ENCODE peak calls at places on chromosome 16, in six cellular contexts. One of them, this sample, is unnamed.

GRCh38 chr16:53967172-53967571 is 263.2 kb downstream of the FTO start:
- DNase-seq in NCI-H2081: no peak
- DNase-seq in fibroblast of gingiva: no peak
- DNase-seq in HS-5: no peak
- DNase-seq in NCI-H1092 treated with DMSO at 0.1 percent for 48 hours: no peak
- DNase-seq in occipital lobe: no peak
- DNase-seq in this sample: peak

GRCh38 chr16:67236551-67237395 is 9.8 kb downstream of the TMEM208 start:
- DNase-seq in fibroblast of gingiva: peak
- DNase-seq in occipital lobe: no peak
- DNase-seq in NCI-H1092 treated with DMSO at 0.1 percent for 48 hours: no peak
- DNase-seq in HS-5: no peak
- DNase-seq in NCI-H2081: peak
- DNase-seq in this sample: no peak

GRCh38 chr16:30626230-30626629 is 16.0 kb upstream of the ZNF689 start:
- DNase-seq in NCI-H2081: no peak
- DNase-seq in fibroblast of gingiva: no peak
- DNase-seq in NCI-H1092 treated with DMSO at 0.1 percent for 48 hours: no peak
- DNase-seq in HS-5: no peak
- DNase-seq in occipital lobe: no peak
- DNase-seq in this sample: no peak

GRCh38 chr16:82195917-82196494 is 26.0 kb upstream of the MPHOSPH6 start:
- DNase-seq in occipital lobe: no peak
- DNase-seq in NCI-H2081: peak
- DNase-seq in HS-5: no peak
- DNase-seq in fibroblast of gingiva: peak
- DNase-seq in NCI-H1092 treated with DMSO at 0.1 percent for 48 hours: no peak
- DNase-seq in this sample: no peak

GRCh38 chr16:85659336-85659735 is 29.4 kb downstream of the GINS2 start:
- DNase-seq in HS-5: no peak
- DNase-seq in NCI-H1092 treated with DMSO at 0.1 percent for 48 hours: no peak
- DNase-seq in occipital lobe: no peak
- DNase-seq in fibroblast of gingiva: no peak
- DNase-seq in NCI-H2081: no peak
- DNase-seq in this sample: no peak

GRCh38 chr16:49283376-49284049 is 1.9 kb upstream of the CBLN1 start:
- DNase-seq in NCI-H1092 treated with DMSO at 0.1 percent for 48 hours: peak
- DNase-seq in fibroblast of gingiva: no peak
- DNase-seq in NCI-H2081: no peak
- DNase-seq in occipital lobe: no peak
- DNase-seq in HS-5: no peak
- DNase-seq in this sample: no peak

GRCh38 chr16:11604783-11605563 is 18.3 kb upstream of the LITAF start:
- DNase-seq in NCI-H2081: no peak
- DNase-seq in NCI-H1092 treated with DMSO at 0.1 percent for 48 hours: no peak
- DNase-seq in fibroblast of gingiva: peak
- DNase-seq in occipital lobe: no peak
- DNase-seq in HS-5: no peak
- DNase-seq in this sample: no peak

GRCh38 chr16:49754495-49755290 is 101.2 kb downstream of the ZNF423 start:
- DNase-seq in occipital lobe: no peak
- DNase-seq in fibroblast of gingiva: no peak
- DNase-seq in NCI-H1092 treated with DMSO at 0.1 percent for 48 hours: no peak
- DNase-seq in NCI-H2081: no peak
- DNase-seq in HS-5: no peak
- DNase-seq in this sample: no peak

GRCh38 chr16:87713469-87714229 is 52.1 kb downstream of the KLHDC4 start:
- DNase-seq in fibroblast of gingiva: no peak
- DNase-seq in NCI-H1092 treated with DMSO at 0.1 percent for 48 hours: no peak
- DNase-seq in occipital lobe: no peak
- DNase-seq in HS-5: no peak
- DNase-seq in NCI-H2081: no peak
- DNase-seq in this sample: no peak

GRCh38 chr16:11118479-11118878 is 137.5 kb downstream of the SOCS1 start:
- DNase-seq in NCI-H2081: no peak
- DNase-seq in NCI-H1092 treated with DMSO at 0.1 percent for 48 hours: no peak
- DNase-seq in occipital lobe: no peak
- DNase-seq in HS-5: no peak
- DNase-seq in fibroblast of gingiva: no peak
- DNase-seq in this sample: no peak

This sample was measured in anterior cingulate cortex.